ENCODE peak calls at places on chromosomes 11 and 22, in nine cellular contexts. T, V, H, O, N, I, E, Y and Z are unnamed samples.

GRCh38 chr11:130389315-130389935 is 39.0 kb downstream of the ADAMTS8 start:
- DNase-seq in T (no peak), V (no peak), H (no peak), O (peak), N (no peak), I (no peak), E (no peak), Y (no peak), Z (no peak)

GRCh38 chr22:42473484-42474193 is 41.4 kb upstream of the NFAM1 start:
- DNase-seq in T (no peak), V (peak), H (no peak), O (no peak), N (no peak), I (no peak), E (no peak), Y (peak), Z (peak)

GRCh38 chr11:45993438-45994064 is 71.1 kb downstream of the LARGE2 start:
- DNase-seq in T (peak), V (no peak), H (peak), O (no peak), N (no peak), I (no peak), E (peak), Y (no peak), Z (no peak)

GRCh38 chr11:71488086-71488967 is 35.3 kb downstream of the NADSYN1 start:
- DNase-seq in T (peak), V (peak), H (no peak), O (no peak), N (no peak), I (no peak), E (no peak), Y (peak), Z (no peak)

GRCh38 chr11:559712-560304 is 730 bp downstream of the LMNTD2 start:
- DNase-seq in T (no peak), V (no peak), H (no peak), O (no peak), N (no peak), I (no peak), E (no peak), Y (no peak), Z (no peak)

GRCh38 chr22:30824711-30825110 is 130.0 kb downstream of the OSBP2 start:
- DNase-seq in T (no peak), V (no peak), H (no peak), O (no peak), N (no peak), I (no peak), E (no peak), Y (no peak), Z (no peak)

GRCh38 chr22:19767427-19768380 is 7.1 kb downstream of the TBX1 start:
- DNase-seq in T (no peak), V (no peak), H (no peak), O (no peak), N (no peak), I (no peak), E (peak), Y (no peak), Z (no peak)

GRCh38 chr11:111542606-111543275 is 2.2 kb downstream of the LAYN start:
- DNase-seq in T (no peak), V (no peak), H (no peak), O (no peak), N (no peak), I (no peak), E (no peak), Y (no peak), Z (no peak)